ENCODE peak calls at places on chromosomes 16 and 17, in four cellular contexts. R is IMR-90, P is K562, Y is GM12878. E is an unnamed sample.

GRCh38 chr16:78816499-78817441 is 717.3 kb downstream of the WWOX start:
- DNase-seq in R (no peak), P (no peak), Y (no peak), E (no peak)

GRCh38 chr17:8754890-8755289 is 3.5 kb downstream of the SPDYE4 start:
- DNase-seq in R (no peak), Y (no peak), P (no peak), E (no peak)

GRCh38 chr17:2222901-2223616 is 80.5 kb downstream of the SMG6 start:
- DNase-seq in R (peak), P (no peak), Y (peak), E (peak)

GRCh38 chr17:36643086-36643685 is 41.8 kb downstream of the MRM1 start:
- DNase-seq in R (no peak), Y (no peak), P (no peak), E (no peak)

GRCh38 chr17:75240394-75241142 is 20.8 kb downstream of the GGA3 start:
- DNase-seq in R (peak), P (peak), Y (no peak), E (peak)

GRCh38 chr17:66727634-66728570 is 107.0 kb upstream of the CACNG5 start:
- DNase-seq in Y (no peak), P (peak), R (peak), E (peak)

GRCh38 chr16:85735225-85735722 is 15.6 kb downstream of the C16orf74 start:
- DNase-seq in P (no peak), Y (peak), R (no peak), E (no peak)

GRCh38 chr17:28974451-28974850 is 23.1 kb upstream of the PHF12 start:
- DNase-seq in P (no peak), Y (no peak), R (no peak), E (no peak)

GRCh38 chr17:82822281-82822680 is 17.5 kb downstream of the ZNF750 start:
- DNase-seq in R (no peak), Y (no peak), P (no peak), E (no peak)

GRCh38 chr16:89341697-89342694 is 124.5 kb downstream of the ZNF778 start:
- DNase-seq in Y (no peak), P (no peak), R (no peak), E (no peak)

GRCh38 chr16:50298591-50299507 is 32.5 kb downstream of the ADCY7 start:
- DNase-seq in R (no peak), Y (no peak), P (no peak), E (no peak)

GRCh38 chr16:58105619-58106018 is 23.6 kb downstream of the CFAP20 start:
- DNase-seq in Y (no peak), R (no peak), P (no peak), E (peak)

GRCh38 chr17:45093444-45094110 is 32.5 kb downstream of the NMT1 start:
- DNase-seq in Y (no peak), P (no peak), R (no peak), E (no peak)

GRCh38 chr17:45096926-45097325 is 35.4 kb downstream of the PLCD3 start:
- DNase-seq in R (no peak), P (no peak), Y (no peak), E (no peak)

GRCh38 chr17:45098869-45099616 is 33.3 kb downstream of the PLCD3 start:
- DNase-seq in R (peak), P (peak), Y (no peak), E (peak)

GRCh38 chr17:45098081-45098868 is 34.0 kb downstream of the PLCD3 start:
- DNase-seq in Y (no peak), R (no peak), P (no peak), E (no peak)

DNA sequence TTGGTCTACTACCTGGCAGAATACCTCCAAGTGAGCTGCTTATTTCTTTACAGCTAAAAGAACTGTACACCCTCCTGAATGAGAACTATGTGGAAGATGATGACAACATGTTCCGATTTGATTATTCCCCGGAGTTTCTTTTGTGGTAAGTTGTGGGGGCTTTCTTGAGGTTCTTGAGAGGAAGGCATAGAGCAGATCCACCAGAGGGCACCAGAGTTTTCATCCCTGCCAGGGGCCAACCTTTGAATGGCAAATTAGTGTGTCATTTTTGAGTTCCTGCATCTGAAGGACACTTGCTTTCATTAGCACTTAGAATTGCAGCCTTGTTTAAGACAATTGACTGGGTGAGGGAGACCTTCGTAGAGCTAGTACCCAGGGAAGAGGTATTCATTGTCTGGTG is 35.0 kb downstream of the NMT1 start:
- DNase-seq in P (no peak), R (peak), Y (no peak), E (peak)
- TF ChIP-seq FOS in P (no peak), R (no peak), Y (no peak), E (no peak)

DNA sequence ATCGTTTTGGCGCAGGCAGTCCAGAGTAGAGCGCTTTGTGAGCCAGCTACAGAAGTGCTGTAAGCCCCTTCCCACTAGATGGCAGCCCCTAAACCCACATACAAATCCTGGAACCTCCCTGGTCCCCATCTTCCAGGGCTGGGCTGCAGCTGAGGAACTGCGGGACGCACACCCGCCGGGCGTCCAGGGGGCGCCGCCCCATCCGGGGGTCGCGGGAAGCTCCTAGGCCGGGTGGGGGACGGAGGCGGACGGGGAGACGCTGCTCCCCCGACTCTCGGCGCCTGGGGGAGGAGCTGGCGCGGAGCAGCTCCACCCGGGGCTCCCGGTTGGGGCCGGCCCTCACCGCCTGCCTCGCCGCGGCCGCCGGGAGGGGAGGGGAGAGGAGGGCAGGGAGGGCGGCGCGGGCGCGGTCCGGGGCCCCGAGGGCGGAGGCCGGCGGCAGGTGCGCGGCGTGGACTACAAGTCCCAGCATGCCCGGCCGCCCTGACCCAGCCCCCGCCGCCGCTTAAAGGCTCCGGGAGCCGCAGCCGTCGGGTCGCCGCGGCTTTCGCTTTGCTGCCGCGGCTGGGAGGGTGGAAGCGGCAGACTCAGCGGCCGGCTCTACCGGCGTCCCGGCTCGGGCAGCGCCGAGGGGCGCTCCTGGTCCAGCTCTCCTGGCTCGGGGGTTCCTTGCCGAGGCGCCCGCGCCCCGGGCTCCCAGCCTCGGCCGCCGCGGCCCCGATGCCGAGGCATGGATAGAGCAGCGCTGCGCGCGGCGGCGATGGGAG is at the start of gene KSR1:
- DNase-seq in Y (no peak), R (peak), P (peak), E (peak)
- TF ChIP-seq FOS in Y (no peak), R (no peak), P (no peak), E (no peak)

GRCh38 chr16:822909-823297 is 22.4 kb upstream of the GNG13 start:
- DNase-seq in Y (no peak), P (no peak), R (no peak), E (no peak)
- TF ChIP-seq FOS in Y (no peak), P (no peak), R (no peak), E (no peak)

GRCh38 chr16:5044011-5044540 is 10.3 kb upstream of the NAGPA start:
- DNase-seq in P (no peak), R (no peak), Y (no peak), E (no peak)

GRCh38 chr16:5045499-5046115 is 11.9 kb upstream of the NAGPA start:
- DNase-seq in R (no peak), P (no peak), Y (no peak), E (no peak)

GRCh38 chr16:5041604-5042133 is 7.9 kb upstream of the NAGPA start:
- DNase-seq in R (peak), Y (peak), P (no peak), E (no peak)

GRCh38 chr16:5046914-5047313 is 13.2 kb upstream of the NAGPA start:
- DNase-seq in Y (no peak), P (no peak), R (no peak), E (no peak)

DNA sequence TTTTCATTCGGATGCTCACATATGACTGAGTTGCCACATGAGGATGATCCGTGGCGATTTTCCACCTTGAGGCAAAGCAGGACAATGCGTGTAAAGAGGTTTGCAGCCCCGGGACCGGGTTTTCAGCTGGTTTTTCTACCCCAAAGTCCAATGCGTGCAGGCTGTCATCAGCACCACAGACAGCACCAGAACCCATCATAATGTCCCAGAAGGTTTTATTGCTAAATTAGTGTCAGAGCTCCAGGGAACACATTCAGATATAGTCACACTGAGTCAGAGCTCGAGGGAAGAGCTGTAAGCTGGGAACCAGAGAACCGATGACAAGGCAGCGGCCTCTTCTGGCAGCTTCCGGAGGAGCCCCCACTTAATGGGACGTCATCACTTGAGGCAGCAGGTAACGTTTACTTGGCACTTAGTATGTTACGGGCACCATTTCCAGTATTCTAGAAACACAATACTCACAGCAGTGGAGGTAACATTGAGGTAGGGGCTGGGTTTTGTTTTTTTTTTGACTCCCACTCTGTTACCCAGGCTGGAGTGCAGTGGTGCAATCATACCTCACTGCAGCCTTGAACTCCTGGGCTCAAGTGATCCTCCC is 8.9 kb upstream of the NAGPA start:
- DNase-seq in R (peak), P (no peak), Y (no peak), E (no peak)
- TF ChIP-seq FOS in R (no peak), P (no peak), Y (no peak), E (no peak)

GRCh38 chr17:410674-411401 is 58.2 kb upstream of the RPH3AL start:
- DNase-seq in P (peak), R (peak), Y (no peak), E (peak)
- TF ChIP-seq FOS in P (no peak), R (no peak), Y (no peak), E (no peak)

GRCh38 chr16:12268602-12269001 is 292.1 kb downstream of the SNX29 start:
- DNase-seq in R (no peak), Y (no peak), P (no peak), E (no peak)
- TF ChIP-seq FOS in R (no peak), Y (no peak), P (no peak), E (no peak)

E was measured in endothelial cell of umbilical vein.